ENCODE peak calls at places on chromosomes 6 and 20, in seven cellular contexts. U is IMR-90, A is neuronal stem cell, B is mesendoderm, R is H1, Z is trophoblast cell, L is mesenchymal stem cell. K is an unnamed sample.

GRCh38 chr6:134676307-134677281 is 273.3 kb downstream of the ALDH8A1 start:
- DNase-seq in U (peak), A (no peak), B (peak), R (no peak), Z (peak), L (peak), K (no peak)

GRCh38 chr6:73704260-73704659 is 8.3 kb downstream of the CD109 start:
- DNase-seq in U (peak), A (no peak), B (peak), R (no peak), Z (peak), L (peak), K (no peak)

GRCh38 chr6:155782320-155782730 is 326.7 kb upstream of the NOX3 start:
- DNase-seq in U (peak), A (no peak), B (no peak), R (no peak), Z (peak), L (peak), K (no peak)

GRCh38 chr20:57928181-57928967 is 218.6 kb upstream of the PMEPA1 start:
- DNase-seq in U (no peak), A (no peak), B (peak), R (no peak), Z (peak), L (no peak), K (no peak)

GRCh38 chr6:104558746-104559145 is 301.0 kb downstream of the HACE1 start:
- DNase-seq in U (no peak), A (no peak), B (no peak), R (no peak), Z (no peak), L (no peak), K (no peak)

GRCh38 chr6:70343313-70343712 is 40.4 kb upstream of the COL9A1 start:
- DNase-seq in U (no peak), A (no peak), B (no peak), R (no peak), Z (no peak), L (no peak), K (no peak)

GRCh38 chr6:75188221-75188620 is 17.6 kb downstream of the COL12A1 start:
- DNase-seq in U (no peak), A (no peak), B (no peak), R (no peak), Z (no peak), L (no peak), K (no peak)

GRCh38 chr20:59269396-59270025 is 30.9 kb upstream of the EDN3 start:
- DNase-seq in U (no peak), A (no peak), B (peak), R (no peak), Z (no peak), L (no peak), K (no peak)

GRCh38 chr20:62219992-62220665 is at the start of gene HRH3:
- DNase-seq in U (no peak), A (peak), B (peak), R (no peak), Z (peak), L (peak), K (peak)

GRCh38 chr20:43473058-43473704 is 15.5 kb downstream of the SRSF6 start:
- DNase-seq in U (no peak), A (no peak), B (peak), R (no peak), Z (no peak), L (no peak), K (no peak)

GRCh38 chr20:37299718-37300529 is 10.5 kb downstream of the MANBAL start:
- DNase-seq in U (peak), A (no peak), B (no peak), R (no peak), Z (no peak), L (peak), K (no peak)

GRCh38 chr6:5471637-5472430 is 210.5 kb downstream of the FARS2 start:
- DNase-seq in U (no peak), A (peak), B (peak), R (peak), Z (no peak), L (peak), K (peak)
- H2BK5ac ChIP-seq in U (no peak), A (no peak), B (no peak), R (no peak), Z (no peak), L (no peak), K (no peak)

DNA sequence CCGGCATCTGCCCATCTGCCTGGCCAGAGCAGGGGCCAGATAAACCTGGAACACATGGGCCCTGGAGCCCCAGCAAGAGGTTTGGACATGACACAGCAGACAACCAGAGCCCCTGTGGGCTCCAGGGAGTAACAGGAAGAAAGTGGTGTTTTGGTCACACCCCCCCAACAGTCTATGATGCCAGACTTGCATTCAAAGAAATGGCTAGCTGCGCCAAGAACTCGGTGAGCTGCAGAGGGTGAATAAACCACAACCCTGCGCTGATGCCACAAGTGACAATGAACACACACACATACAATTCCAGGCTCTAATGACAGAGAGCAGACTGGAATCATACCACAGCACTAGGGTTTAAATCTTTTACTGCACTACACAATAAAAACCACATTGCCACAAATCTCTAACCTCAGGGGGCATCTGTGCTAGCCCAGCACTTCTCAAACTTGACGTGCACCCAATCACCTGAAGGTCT is 34.0 kb downstream of the TRERF1 start:
- DNase-seq in U (no peak), A (no peak), B (no peak), R (no peak), Z (no peak), L (no peak), K (no peak)
- H2BK5ac ChIP-seq in U (no peak), A (no peak), B (no peak), R (no peak), Z (no peak), L (no peak), K (no peak)

GRCh38 chr6:34916348-34916967 is 27.4 kb downstream of the ANKS1A start:
- DNase-seq in U (peak), A (no peak), B (no peak), R (no peak), Z (no peak), L (no peak), K (no peak)
- H2BK5ac ChIP-seq in U (no peak), A (no peak), B (no peak), R (no peak), Z (no peak), L (no peak), K (no peak)

DNA sequence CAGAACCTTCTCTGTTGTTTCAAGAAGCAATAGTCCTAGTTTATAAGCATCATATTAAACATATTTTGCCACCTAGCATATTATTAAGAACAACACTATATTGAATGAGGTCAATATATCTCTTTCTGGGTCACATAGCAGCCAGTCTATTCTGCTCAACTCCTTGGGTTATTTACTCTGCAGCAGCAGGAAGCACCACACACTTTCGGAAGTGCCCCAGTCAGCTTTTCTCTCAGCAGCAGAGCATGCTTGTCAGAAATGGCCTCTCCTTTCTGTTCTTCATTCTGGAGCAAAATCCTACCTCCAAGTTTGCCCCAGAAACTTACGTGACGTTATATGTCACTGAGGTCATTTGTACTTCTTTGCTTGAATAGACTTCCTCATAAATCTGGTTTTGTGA is 22.7 kb downstream of the CFAP206 start:
- DNase-seq in U (no peak), A (no peak), B (no peak), R (no peak), Z (no peak), L (no peak), K (no peak)
- H2BK5ac ChIP-seq in U (no peak), A (no peak), B (no peak), R (no peak), Z (no peak), L (no peak), K (no peak)

GRCh38 chr6:1416820-1417219 is 27.4 kb downstream of the FOXF2 start:
- DNase-seq in U (no peak), A (no peak), B (no peak), R (no peak), Z (no peak), L (no peak), K (no peak)
- H2BK5ac ChIP-seq in U (no peak), A (no peak), B (no peak), R (no peak), Z (no peak), L (no peak), K (no peak)

DNA sequence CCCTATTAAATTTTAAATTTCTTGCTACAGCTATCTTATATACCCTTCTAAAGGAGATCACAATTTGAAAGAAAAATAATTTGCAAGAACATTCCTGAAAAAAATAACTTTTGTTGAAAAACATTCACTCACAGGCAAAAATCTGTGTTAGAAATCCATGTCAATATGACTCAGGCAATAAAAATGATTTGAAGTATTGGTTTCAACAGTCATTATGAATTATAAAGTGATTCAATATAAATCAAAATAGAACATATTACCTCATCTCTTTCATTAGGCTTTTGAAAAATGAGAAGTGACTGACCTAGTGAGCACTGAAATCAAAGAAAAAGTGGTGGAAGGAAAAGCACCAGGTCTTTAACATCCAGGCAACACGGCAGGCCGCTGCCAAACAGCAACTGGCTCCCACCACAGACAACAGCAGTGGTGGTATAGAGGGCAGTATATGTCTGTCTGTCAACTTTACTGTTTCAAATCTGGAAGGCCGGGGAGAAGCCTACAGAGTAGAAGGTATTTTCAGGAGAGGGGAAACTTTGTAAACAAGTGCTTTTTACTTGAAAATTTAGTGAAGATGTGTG is 68.9 kb downstream of the MAN1A1 start:
- DNase-seq in U (no peak), A (no peak), B (no peak), R (no peak), Z (no peak), L (no peak), K (no peak)
- H2BK5ac ChIP-seq in U (no peak), A (no peak), B (no peak), R (no peak), Z (no peak), L (no peak), K (no peak)

K was measured in H9.